ENCODE peak calls at places on chromosomes 12 and 14, in six cellular contexts. One of them, this sample, is unnamed.

GRCh38 chr12:3161861-3162260 is 84.7 kb downstream of the TSPAN9 start:
- DNase-seq in right atrium auricular region: no peak
- DNase-seq in thoracic aorta: no peak
- DNase-seq in psoas muscle: peak
- DNase-seq in HFFc6: no peak
- DNase-seq in NCI-H1417: no peak
- DNase-seq in this sample: no peak

GRCh38 chr12:15164997-15165659 is 56.1 kb downstream of the RERG start:
- DNase-seq in right atrium auricular region: no peak
- DNase-seq in thoracic aorta: no peak
- DNase-seq in psoas muscle: peak
- DNase-seq in HFFc6: no peak
- DNase-seq in NCI-H1417: no peak
- DNase-seq in this sample: no peak

GRCh38 chr12:47778842-47779241 is 5.8 kb downstream of the SLC48A1 start:
- DNase-seq in right atrium auricular region: no peak
- DNase-seq in thoracic aorta: no peak
- DNase-seq in psoas muscle: peak
- DNase-seq in HFFc6: no peak
- DNase-seq in NCI-H1417: no peak
- DNase-seq in this sample: no peak

GRCh38 chr12:131131808-131132117 is 178.1 kb downstream of the ADGRD1 start:
- DNase-seq in right atrium auricular region: peak
- DNase-seq in thoracic aorta: no peak
- DNase-seq in psoas muscle: no peak
- DNase-seq in HFFc6: no peak
- DNase-seq in NCI-H1417: no peak
- DNase-seq in this sample: no peak

GRCh38 chr14:22715186-22715812 is 51.2 kb upstream of the OXA1L start:
- DNase-seq in right atrium auricular region: no peak
- DNase-seq in thoracic aorta: no peak
- DNase-seq in psoas muscle: no peak
- DNase-seq in HFFc6: no peak
- DNase-seq in NCI-H1417: no peak
- DNase-seq in this sample: no peak

GRCh38 chr12:53048033-53048779 is 1.7 kb upstream of the TNS2 start:
- DNase-seq in right atrium auricular region: no peak
- DNase-seq in thoracic aorta: no peak
- DNase-seq in psoas muscle: peak
- DNase-seq in HFFc6: no peak
- DNase-seq in NCI-H1417: peak
- DNase-seq in this sample: peak

GRCh38 chr14:65506801-65507200 is 94.3 kb downstream of the FUT8 start:
- DNase-seq in right atrium auricular region: no peak
- DNase-seq in thoracic aorta: no peak
- DNase-seq in psoas muscle: no peak
- DNase-seq in HFFc6: no peak
- DNase-seq in NCI-H1417: peak
- DNase-seq in this sample: no peak

GRCh38 chr12:103698752-103699540 is 111.9 kb downstream of the STAB2 start:
- DNase-seq in right atrium auricular region: no peak
- DNase-seq in thoracic aorta: no peak
- DNase-seq in psoas muscle: no peak
- DNase-seq in HFFc6: no peak
- DNase-seq in NCI-H1417: no peak
- DNase-seq in this sample: no peak

GRCh38 chr12:905273-906076 is 44.0 kb downstream of the RAD52 start:
- DNase-seq in right atrium auricular region: no peak
- DNase-seq in thoracic aorta: no peak
- DNase-seq in psoas muscle: no peak
- DNase-seq in HFFc6: no peak
- DNase-seq in NCI-H1417: no peak
- DNase-seq in this sample: no peak

GRCh38 chr12:88416786-88417185 is 163.5 kb downstream of the KITLG start:
- DNase-seq in right atrium auricular region: no peak
- DNase-seq in thoracic aorta: no peak
- DNase-seq in psoas muscle: no peak
- DNase-seq in HFFc6: no peak
- DNase-seq in NCI-H1417: no peak
- DNase-seq in this sample: no peak

GRCh38 chr14:65179918-65180724 is 77.8 kb upstream of the MAX start:
- DNase-seq in right atrium auricular region: peak
- DNase-seq in thoracic aorta: no peak
- DNase-seq in psoas muscle: peak
- DNase-seq in HFFc6: peak
- DNase-seq in NCI-H1417: no peak
- DNase-seq in this sample: no peak

GRCh38 chr14:72154645-72155378 is 222.6 kb downstream of the RGS6 start:
- DNase-seq in right atrium auricular region: no peak
- DNase-seq in thoracic aorta: no peak
- DNase-seq in psoas muscle: no peak
- DNase-seq in HFFc6: no peak
- DNase-seq in NCI-H1417: no peak
- DNase-seq in this sample: no peak

GRCh38 chr12:92827836-92828431 is 101.2 kb downstream of the EEA1 start:
- DNase-seq in right atrium auricular region: no peak
- DNase-seq in thoracic aorta: no peak
- DNase-seq in psoas muscle: no peak
- DNase-seq in HFFc6: peak
- DNase-seq in NCI-H1417: no peak
- DNase-seq in this sample: no peak

GRCh38 chr12:108724890-108725151 is 6.5 kb downstream of the CORO1C start:
- DNase-seq in right atrium auricular region: no peak
- DNase-seq in thoracic aorta: no peak
- DNase-seq in psoas muscle: no peak
- DNase-seq in HFFc6: no peak
- DNase-seq in NCI-H1417: no peak
- DNase-seq in this sample: no peak

GRCh38 chr14:85531594-85532391 is 1.8 kb downstream of the FLRT2 start:
- DNase-seq in right atrium auricular region: peak
- DNase-seq in thoracic aorta: no peak
- DNase-seq in psoas muscle: peak
- DNase-seq in HFFc6: peak
- DNase-seq in NCI-H1417: peak
- DNase-seq in this sample: peak

GRCh38 chr12:66041651-66042363 is 88.7 kb downstream of the LLPH start:
- DNase-seq in right atrium auricular region: no peak
- DNase-seq in thoracic aorta: no peak
- DNase-seq in psoas muscle: no peak
- DNase-seq in HFFc6: no peak
- DNase-seq in NCI-H1417: no peak
- DNase-seq in this sample: no peak

GRCh38 chr12:76920182-76921014 is 41.6 kb upstream of the CSRP2 start:
- DNase-seq in right atrium auricular region: no peak
- DNase-seq in thoracic aorta: no peak
- DNase-seq in psoas muscle: no peak
- DNase-seq in HFFc6: no peak
- DNase-seq in NCI-H1417: no peak
- DNase-seq in this sample: no peak

GRCh38 chr12:31989571-31989970 is 30.4 kb downstream of the RESF1 start:
- DNase-seq in right atrium auricular region: no peak
- DNase-seq in thoracic aorta: no peak
- DNase-seq in psoas muscle: no peak
- DNase-seq in HFFc6: no peak
- DNase-seq in NCI-H1417: no peak
- DNase-seq in this sample: no peak

GRCh38 chr12:41699658-41700057 is 445.0 kb downstream of the GXYLT1 start:
- DNase-seq in right atrium auricular region: no peak
- DNase-seq in thoracic aorta: no peak
- DNase-seq in psoas muscle: no peak
- DNase-seq in HFFc6: no peak
- DNase-seq in NCI-H1417: peak
- DNase-seq in this sample: no peak

GRCh38 chr12:115129727-115130126 is 445.8 kb upstream of the TBX3 start:
- DNase-seq in right atrium auricular region: no peak
- DNase-seq in thoracic aorta: no peak
- DNase-seq in psoas muscle: no peak
- DNase-seq in HFFc6: no peak
- DNase-seq in NCI-H1417: no peak
- DNase-seq in this sample: no peak

GRCh38 chr12:119314290-119314689 is 20.2 kb upstream of the CCDC60 start:
- DNase-seq in right atrium auricular region: no peak
- DNase-seq in thoracic aorta: no peak
- DNase-seq in psoas muscle: no peak
- DNase-seq in HFFc6: no peak
- DNase-seq in NCI-H1417: no peak
- DNase-seq in this sample: no peak

GRCh38 chr14:102786758-102787157 is 9.5 kb downstream of the TRAF3 start:
- DNase-seq in right atrium auricular region: no peak
- DNase-seq in thoracic aorta: no peak
- DNase-seq in psoas muscle: no peak
- DNase-seq in HFFc6: no peak
- DNase-seq in NCI-H1417: no peak
- DNase-seq in this sample: no peak